ENCODE peak calls at places on chromosomes 2 and 18, in eight cellular contexts. B is ELR; P is NCI-H1105; V is hypothalamus; G is left cardiac atrium; L is GM19239; O is activated naive CD4-positive, alpha-beta T cell treated with anti-CD3 and anti-CD28 coated beads for 36 hours; I is iris pigment epithelial cell. Q is an unnamed sample.
A peak's percentile ranks its signal among the peaks of the same experiment; 100 is the strongest.

GRCh38 chr2:105754011-105754410 is 9.3 kb downstream of the NCK2 start:
- DNase-seq in B (no peak), P (no peak), L (no peak), I (no peak), V (no peak), O (peak; percentile 91), G (no peak), Q (no peak)

GRCh38 chr2:128722469-128722868 is 403.8 kb upstream of the HS6ST1 start:
- DNase-seq in B (no peak), G (no peak), P (no peak), I (no peak), V (no peak), O (no peak), L (no peak), Q (peak; percentile 26)

GRCh38 chr2:196324212-196324611 is 152.8 kb upstream of the STK17B start:
- DNase-seq in V (no peak), B (peak; percentile 58), L (no peak), P (no peak), O (no peak), I (peak; percentile 26), G (no peak), Q (no peak)

GRCh38 chr2:241907171-241907570 is 37.6 kb downstream of the RTP5 start:
- DNase-seq in I (no peak), V (no peak), L (no peak), O (no peak), G (no peak), P (no peak), B (no peak), Q (no peak)

GRCh38 chr2:126784636-126785035 is 114.1 kb upstream of the TEX51 start:
- DNase-seq in G (no peak), I (no peak), V (no peak), P (no peak), B (no peak), O (no peak), L (no peak), Q (no peak)

GRCh38 chr2:240229603-240230423 is 89.4 kb upstream of the OTOS start:
- DNase-seq in I (peak; percentile 49), G (no peak), O (no peak), P (no peak), V (no peak), L (no peak), B (peak; percentile 25), Q (no peak)

GRCh38 chr2:133571249-133571648 is 3.0 kb upstream of the NCKAP5 start:
- DNase-seq in I (no peak), P (no peak), G (no peak), L (no peak), V (no peak), O (no peak), B (no peak), Q (no peak)

GRCh38 chr18:24189007-24189528 is 50.2 kb downstream of the CABYR start:
- DNase-seq in O (no peak), L (no peak), I (peak; percentile 69), B (no peak), P (no peak), V (no peak), G (no peak), Q (no peak)

GRCh38 chr2:232741284-232741683 is 35.1 kb downstream of the KCNJ13 start:
- DNase-seq in O (no peak), L (no peak), V (no peak), B (no peak), G (no peak), P (no peak), I (no peak), Q (no peak)

GRCh38 chr18:31578126-31578525 is 13.6 kb upstream of the TTR start:
- DNase-seq in P (no peak), O (no peak), B (no peak), V (no peak), I (no peak), L (no peak), G (no peak), Q (no peak)

Q was measured in NCI-H187 treated with DMSO at 0.1 percent for 48 hours.